ENCODE peak calls at places on chromosomes 16 and 17, in nine cellular contexts. One of them, this sample, is unnamed.
A peak's percentile ranks its signal among the peaks of the same experiment; 100 is the strongest.

GRCh38 chr16:89695086-89695874 is 6.2 kb downstream of the SPATA2L start:
- DNase-seq in upper lobe of right lung: no peak
- DNase-seq in PC-9: no peak
- DNase-seq in BE2C: no peak
- DNase-seq in CD8-positive, alpha-beta memory T cell: no peak
- DNase-seq in CD8-positive, alpha-beta T cell: no peak
- DNase-seq in Caco-2: peak; percentile 44
- DNase-seq in left ventricle myocardium inferior: no peak
- DNase-seq in stomach: no peak
- DNase-seq in this sample: no peak

GRCh38 chr17:51860934-51861561 is 297.5 kb downstream of the CA10 start:
- DNase-seq in upper lobe of right lung: no peak
- DNase-seq in PC-9: no peak
- DNase-seq in BE2C: peak; percentile 75
- DNase-seq in CD8-positive, alpha-beta memory T cell: no peak
- DNase-seq in CD8-positive, alpha-beta T cell: no peak
- DNase-seq in Caco-2: peak; percentile 42
- DNase-seq in left ventricle myocardium inferior: no peak
- DNase-seq in stomach: no peak
- DNase-seq in this sample: no peak

GRCh38 chr17:39114744-39115534 is 36.5 kb downstream of the PLXDC1 start:
- DNase-seq in upper lobe of right lung: no peak
- DNase-seq in PC-9: no peak
- DNase-seq in BE2C: no peak
- DNase-seq in CD8-positive, alpha-beta memory T cell: no peak
- DNase-seq in CD8-positive, alpha-beta T cell: no peak
- DNase-seq in Caco-2: no peak
- DNase-seq in left ventricle myocardium inferior: no peak
- DNase-seq in stomach: no peak
- DNase-seq in this sample: no peak

GRCh38 chr17:81533713-81534141 is 5.5 kb downstream of the FSCN2 start:
- DNase-seq in upper lobe of right lung: no peak
- DNase-seq in PC-9: no peak
- DNase-seq in BE2C: no peak
- DNase-seq in CD8-positive, alpha-beta memory T cell: no peak
- DNase-seq in CD8-positive, alpha-beta T cell: no peak
- DNase-seq in Caco-2: no peak
- DNase-seq in left ventricle myocardium inferior: no peak
- DNase-seq in stomach: no peak
- DNase-seq in this sample: no peak

GRCh38 chr17:21027031-21027430 is 15.8 kb downstream of the USP22 start:
- DNase-seq in upper lobe of right lung: no peak
- DNase-seq in PC-9: no peak
- DNase-seq in BE2C: no peak
- DNase-seq in CD8-positive, alpha-beta memory T cell: no peak
- DNase-seq in CD8-positive, alpha-beta T cell: no peak
- DNase-seq in Caco-2: no peak
- DNase-seq in left ventricle myocardium inferior: no peak
- DNase-seq in stomach: no peak
- DNase-seq in this sample: no peak

GRCh38 chr16:89018605-89019158 is 41.7 kb upstream of the CBFA2T3 start:
- DNase-seq in upper lobe of right lung: no peak
- DNase-seq in PC-9: no peak
- DNase-seq in BE2C: no peak
- DNase-seq in CD8-positive, alpha-beta memory T cell: no peak
- DNase-seq in CD8-positive, alpha-beta T cell: no peak
- DNase-seq in Caco-2: no peak
- DNase-seq in left ventricle myocardium inferior: peak; percentile 7
- DNase-seq in stomach: no peak
- DNase-seq in this sample: no peak

GRCh38 chr17:62064791-62065563 is at the start of gene MED13:
- DNase-seq in upper lobe of right lung: peak; percentile 89
- DNase-seq in PC-9: no peak
- DNase-seq in BE2C: peak; percentile 77
- DNase-seq in CD8-positive, alpha-beta memory T cell: peak; percentile 60
- DNase-seq in CD8-positive, alpha-beta T cell: peak; percentile 65
- DNase-seq in Caco-2: peak; percentile 69
- DNase-seq in left ventricle myocardium inferior: peak; percentile 66
- DNase-seq in stomach: peak; percentile 64
- DNase-seq in this sample: peak; percentile 50

GRCh38 chr17:27552467-27552779 is 78.6 kb upstream of the LGALS9 start:
- DNase-seq in upper lobe of right lung: peak; percentile 51
- DNase-seq in PC-9: peak; percentile 96
- DNase-seq in BE2C: peak; percentile 25
- DNase-seq in CD8-positive, alpha-beta memory T cell: no peak
- DNase-seq in CD8-positive, alpha-beta T cell: no peak
- DNase-seq in Caco-2: peak; percentile 83
- DNase-seq in left ventricle myocardium inferior: no peak
- DNase-seq in stomach: no peak
- DNase-seq in this sample: no peak

GRCh38 chr16:85579883-85580607 is 33.1 kb upstream of the GSE1 start:
- DNase-seq in upper lobe of right lung: no peak
- DNase-seq in PC-9: no peak
- DNase-seq in BE2C: no peak
- DNase-seq in CD8-positive, alpha-beta memory T cell: no peak
- DNase-seq in CD8-positive, alpha-beta T cell: no peak
- DNase-seq in Caco-2: no peak
- DNase-seq in left ventricle myocardium inferior: no peak
- DNase-seq in stomach: no peak
- DNase-seq in this sample: no peak

GRCh38 chr17:55391764-55392467 is 29.7 kb downstream of the MMD start:
- DNase-seq in upper lobe of right lung: no peak
- DNase-seq in PC-9: no peak
- DNase-seq in BE2C: no peak
- DNase-seq in CD8-positive, alpha-beta memory T cell: no peak
- DNase-seq in CD8-positive, alpha-beta T cell: no peak
- DNase-seq in Caco-2: no peak
- DNase-seq in left ventricle myocardium inferior: no peak
- DNase-seq in stomach: no peak
- DNase-seq in this sample: no peak

GRCh38 chr17:81713004-81713555 is 996 bp downstream of the SLC25A10 start:
- DNase-seq in upper lobe of right lung: no peak
- DNase-seq in PC-9: peak; percentile 58
- DNase-seq in BE2C: no peak
- DNase-seq in CD8-positive, alpha-beta memory T cell: no peak
- DNase-seq in CD8-positive, alpha-beta T cell: no peak
- DNase-seq in Caco-2: peak; percentile 37
- DNase-seq in left ventricle myocardium inferior: no peak
- DNase-seq in stomach: no peak
- DNase-seq in this sample: no peak

GRCh38 chr17:21129023-21129681 is 2.4 kb downstream of the DHRS7B start:
- DNase-seq in upper lobe of right lung: no peak
- DNase-seq in PC-9: no peak
- DNase-seq in BE2C: peak; percentile 31
- DNase-seq in CD8-positive, alpha-beta memory T cell: no peak
- DNase-seq in CD8-positive, alpha-beta T cell: no peak
- DNase-seq in Caco-2: no peak
- DNase-seq in left ventricle myocardium inferior: no peak
- DNase-seq in stomach: no peak
- DNase-seq in this sample: no peak

GRCh38 chr16:7946142-7946541 is 613.5 kb downstream of the RBFOX1 start:
- DNase-seq in upper lobe of right lung: no peak
- DNase-seq in PC-9: no peak
- DNase-seq in BE2C: no peak
- DNase-seq in CD8-positive, alpha-beta memory T cell: no peak
- DNase-seq in CD8-positive, alpha-beta T cell: no peak
- DNase-seq in Caco-2: no peak
- DNase-seq in left ventricle myocardium inferior: no peak
- DNase-seq in stomach: peak; percentile 76
- DNase-seq in this sample: no peak
- H3K4me3 ChIP-seq in upper lobe of right lung: no peak overlapping the region
- H3K4me3 ChIP-seq in PC-9: no peak overlapping the region
- H3K4me3 ChIP-seq in BE2C: no peak overlapping the region
- H3K4me3 ChIP-seq in CD8-positive, alpha-beta memory T cell: no peak overlapping the region
- H3K4me3 ChIP-seq in CD8-positive, alpha-beta T cell: no peak overlapping the region
- H3K4me3 ChIP-seq in Caco-2: no peak overlapping the region
- H3K4me3 ChIP-seq in left ventricle myocardium inferior: no peak overlapping the region
- H3K4me3 ChIP-seq in stomach: no peak overlapping the region
- H3K4me3 ChIP-seq in this sample: no peak overlapping the region

GRCh38 chr16:20870122-20870521 is 30.0 kb downstream of the DCUN1D3 start:
- DNase-seq in upper lobe of right lung: no peak
- DNase-seq in PC-9: no peak
- DNase-seq in BE2C: no peak
- DNase-seq in CD8-positive, alpha-beta memory T cell: no peak
- DNase-seq in CD8-positive, alpha-beta T cell: no peak
- DNase-seq in Caco-2: no peak
- DNase-seq in left ventricle myocardium inferior: no peak
- DNase-seq in stomach: no peak
- DNase-seq in this sample: no peak
- H3K4me1 ChIP-seq in upper lobe of right lung: peaks cover 89% of the 10 kb centered on the region
- H3K4me1 ChIP-seq in PC-9: peaks cover 23% of the 10 kb centered on the region
- H3K4me1 ChIP-seq in BE2C: peaks cover 15% of the 10 kb centered on the region
- H3K4me1 ChIP-seq in CD8-positive, alpha-beta memory T cell: peaks cover 25% of the 10 kb centered on the region
- H3K4me1 ChIP-seq in CD8-positive, alpha-beta T cell: peaks cover 20% of the 10 kb centered on the region
- H3K4me1 ChIP-seq in Caco-2: peaks cover under 1% of the 10 kb centered on the region
- H3K4me1 ChIP-seq in left ventricle myocardium inferior: peaks cover 100% of the 10 kb centered on the region
- H3K4me1 ChIP-seq in stomach: peaks cover 100% of the 10 kb centered on the region
- H3K4me1 ChIP-seq in this sample: peaks cover 10% of the 10 kb centered on the region

GRCh38 chr16:1538804-1539520 is 5.5 kb downstream of the TMEM204 start:
- DNase-seq in upper lobe of right lung: no peak
- DNase-seq in PC-9: no peak
- DNase-seq in BE2C: peak; percentile 94
- DNase-seq in CD8-positive, alpha-beta memory T cell: no peak
- DNase-seq in CD8-positive, alpha-beta T cell: peak; percentile 49
- DNase-seq in Caco-2: no peak
- DNase-seq in left ventricle myocardium inferior: no peak
- DNase-seq in stomach: no peak
- DNase-seq in this sample: no peak
- H3K4me3 ChIP-seq in upper lobe of right lung: peak overlapping the region; percentile 10
- H3K4me3 ChIP-seq in PC-9: no peak overlapping the region
- H3K4me3 ChIP-seq in BE2C: no peak overlapping the region
- H3K4me3 ChIP-seq in CD8-positive, alpha-beta memory T cell: peak overlapping the region; percentile 40
- H3K4me3 ChIP-seq in CD8-positive, alpha-beta T cell: no peak overlapping the region
- H3K4me3 ChIP-seq in Caco-2: no peak overlapping the region
- H3K4me3 ChIP-seq in left ventricle myocardium inferior: peak overlapping the region; percentile 83
- H3K4me3 ChIP-seq in stomach: no peak overlapping the region
- H3K4me3 ChIP-seq in this sample: no peak overlapping the region

GRCh38 chr17:37719866-37720265 is 25.0 kb downstream of the HNF1B start:
- DNase-seq in upper lobe of right lung: no peak
- DNase-seq in PC-9: no peak
- DNase-seq in BE2C: no peak
- DNase-seq in CD8-positive, alpha-beta memory T cell: no peak
- DNase-seq in CD8-positive, alpha-beta T cell: no peak
- DNase-seq in Caco-2: peak; percentile 4
- DNase-seq in left ventricle myocardium inferior: no peak
- DNase-seq in stomach: no peak
- DNase-seq in this sample: no peak
- H3K4me1 ChIP-seq in upper lobe of right lung: peaks cover 14% of the 10 kb centered on the region
- H3K4me1 ChIP-seq in PC-9: peaks cover 22% of the 10 kb centered on the region
- H3K4me1 ChIP-seq in BE2C: no peaks in the 10 kb centered on the region
- H3K4me1 ChIP-seq in CD8-positive, alpha-beta memory T cell: no peaks in the 10 kb centered on the region
- H3K4me1 ChIP-seq in CD8-positive, alpha-beta T cell: peaks cover 3% of the 10 kb centered on the region
- H3K4me1 ChIP-seq in Caco-2: peaks cover 28% of the 10 kb centered on the region
- H3K4me1 ChIP-seq in left ventricle myocardium inferior: peaks cover 17% of the 10 kb centered on the region
- H3K4me1 ChIP-seq in stomach: peaks cover 39% of the 10 kb centered on the region
- H3K4me1 ChIP-seq in this sample: no peaks in the 10 kb centered on the region

GRCh38 chr16:27317320-27317719 is 3.5 kb downstream of the IL4R start:
- DNase-seq in upper lobe of right lung: no peak
- DNase-seq in PC-9: no peak
- DNase-seq in BE2C: no peak
- DNase-seq in CD8-positive, alpha-beta memory T cell: no peak
- DNase-seq in CD8-positive, alpha-beta T cell: no peak
- DNase-seq in Caco-2: no peak
- DNase-seq in left ventricle myocardium inferior: no peak
- DNase-seq in stomach: no peak
- DNase-seq in this sample: no peak

GRCh38 chr16:27320261-27321012 is 6.7 kb downstream of the IL4R start:
- DNase-seq in upper lobe of right lung: no peak
- DNase-seq in PC-9: no peak
- DNase-seq in BE2C: no peak
- DNase-seq in CD8-positive, alpha-beta memory T cell: no peak
- DNase-seq in CD8-positive, alpha-beta T cell: no peak
- DNase-seq in Caco-2: no peak
- DNase-seq in left ventricle myocardium inferior: no peak
- DNase-seq in stomach: no peak
- DNase-seq in this sample: no peak

GRCh38 chr16:27319257-27319965 is 5.6 kb downstream of the IL4R start:
- DNase-seq in upper lobe of right lung: no peak
- DNase-seq in PC-9: no peak
- DNase-seq in BE2C: no peak
- DNase-seq in CD8-positive, alpha-beta memory T cell: no peak
- DNase-seq in CD8-positive, alpha-beta T cell: no peak
- DNase-seq in Caco-2: no peak
- DNase-seq in left ventricle myocardium inferior: no peak
- DNase-seq in stomach: no peak
- DNase-seq in this sample: no peak

GRCh38 chr16:27317738-27318398 is 4.1 kb downstream of the IL4R start:
- DNase-seq in upper lobe of right lung: no peak
- DNase-seq in PC-9: no peak
- DNase-seq in BE2C: no peak
- DNase-seq in CD8-positive, alpha-beta memory T cell: no peak
- DNase-seq in CD8-positive, alpha-beta T cell: peak; percentile 33
- DNase-seq in Caco-2: no peak
- DNase-seq in left ventricle myocardium inferior: no peak
- DNase-seq in stomach: no peak
- DNase-seq in this sample: no peak

GRCh38 chr16:27318399-27319256 is 4.9 kb downstream of the IL4R start:
- DNase-seq in upper lobe of right lung: peak; percentile 84
- DNase-seq in PC-9: peak; percentile 88
- DNase-seq in BE2C: no peak
- DNase-seq in CD8-positive, alpha-beta memory T cell: peak; percentile 12
- DNase-seq in CD8-positive, alpha-beta T cell: peak; percentile 61
- DNase-seq in Caco-2: no peak
- DNase-seq in left ventricle myocardium inferior: peak; percentile 47
- DNase-seq in stomach: no peak
- DNase-seq in this sample: peak; percentile 34
- H3K4me3 ChIP-seq in upper lobe of right lung: peak overlapping the region; percentile 98
- H3K4me3 ChIP-seq in PC-9: peak overlapping the region; percentile 31
- H3K4me3 ChIP-seq in BE2C: no peak overlapping the region
- H3K4me3 ChIP-seq in CD8-positive, alpha-beta memory T cell: peak overlapping the region; percentile 90
- H3K4me3 ChIP-seq in CD8-positive, alpha-beta T cell: peak overlapping the region; percentile 12
- H3K4me3 ChIP-seq in Caco-2: no peak overlapping the region
- H3K4me3 ChIP-seq in left ventricle myocardium inferior: no peak overlapping the region
- H3K4me3 ChIP-seq in stomach: peak overlapping the region; percentile 5
- H3K4me3 ChIP-seq in this sample: peak overlapping the region; percentile 90

DNA sequence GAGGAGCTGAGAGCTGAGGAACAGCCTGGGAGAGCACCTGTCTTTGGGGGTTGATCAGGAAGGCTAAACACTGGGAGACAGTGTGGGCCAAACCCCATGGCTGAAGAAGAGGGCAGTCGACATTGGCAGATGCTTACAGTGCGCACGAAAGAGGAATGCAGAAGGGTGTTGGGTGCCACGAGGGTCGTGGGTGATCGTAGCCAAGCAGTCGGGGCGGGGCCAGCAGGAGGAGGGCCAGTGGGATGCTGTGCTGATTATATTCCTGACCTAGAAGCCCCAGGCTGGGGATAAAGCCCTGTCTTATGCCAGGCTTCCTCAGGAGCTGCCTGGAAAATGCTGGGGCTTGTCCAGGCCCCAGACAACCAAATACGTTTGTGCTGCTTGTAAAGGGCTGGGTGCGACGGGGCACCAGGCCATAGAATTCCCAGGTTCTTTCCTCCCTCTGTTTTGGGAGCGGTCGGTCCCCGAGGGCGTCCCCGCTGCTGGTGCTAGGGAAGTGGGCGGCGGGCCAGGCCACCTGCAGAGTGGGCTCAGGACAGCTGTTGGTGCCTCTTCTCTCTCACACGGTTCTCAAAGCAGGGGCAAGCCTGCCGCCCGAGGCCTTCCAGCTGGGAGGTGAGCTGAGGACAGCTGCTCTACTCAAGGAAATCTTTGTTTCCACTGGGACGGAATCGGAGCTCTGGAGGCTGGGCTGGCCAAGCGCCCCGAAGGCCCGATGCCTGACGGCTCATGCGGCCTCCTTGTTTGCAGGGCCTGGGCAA is 10.0 kb downstream of the C1QTNF1 start:
- DNase-seq in upper lobe of right lung: peak; percentile 69
- DNase-seq in PC-9: no peak
- DNase-seq in BE2C: peak; percentile 57
- DNase-seq in CD8-positive, alpha-beta memory T cell: no peak
- DNase-seq in CD8-positive, alpha-beta T cell: no peak
- DNase-seq in Caco-2: peak; percentile 27
- DNase-seq in left ventricle myocardium inferior: peak; percentile 72
- DNase-seq in stomach: peak; percentile 60
- DNase-seq in this sample: peak; percentile 77
- H3K4me1 ChIP-seq in upper lobe of right lung: peaks cover 28% of the 10 kb centered on the region
- H3K4me1 ChIP-seq in PC-9: peaks cover 23% of the 10 kb centered on the region
- H3K4me1 ChIP-seq in BE2C: no peaks in the 10 kb centered on the region
- H3K4me1 ChIP-seq in CD8-positive, alpha-beta memory T cell: no peaks in the 10 kb centered on the region
- H3K4me1 ChIP-seq in CD8-positive, alpha-beta T cell: no peaks in the 10 kb centered on the region
- H3K4me1 ChIP-seq in Caco-2: peaks cover 2% of the 10 kb centered on the region
- H3K4me1 ChIP-seq in left ventricle myocardium inferior: peaks cover 82% of the 10 kb centered on the region
- H3K4me1 ChIP-seq in stomach: peaks cover 47% of the 10 kb centered on the region
- H3K4me1 ChIP-seq in this sample: peaks cover 4% of the 10 kb centered on the region